ENCODE peak calls at places on chromosomes 7 and 10, in nine cellular contexts. One of them, this sample, is unnamed.

GRCh38 chr7:76257973-76258372 is 44.5 kb upstream of the HSPB1 start:
- DNase-seq in CD8-positive, alpha-beta memory T cell: no peak
- DNase-seq in stimulated activated CD8-positive, alpha-beta memory T cell treated with anti-CD3 and anti-CD28 coated beads, Interleukin-12 subunit alpha, Interleukin-12 subunit beta, amount 100 ng/mL, for 4 hours: no peak
- DNase-seq in LoVo: no peak
- DNase-seq in fibroblast of the conjunctiva: no peak
- DNase-seq in right cardiac atrium: no peak
- DNase-seq in naive B cell: no peak
- DNase-seq in NAMALWA: peak
- DNase-seq in activated gamma-delta T cell treated with Interleukin-2 at 50 U/mL for 16 hours: no peak
- DNase-seq in this sample: no peak

GRCh38 chr10:12355384-12355783 is 6.0 kb downstream of the CAMK1D start:
- DNase-seq in CD8-positive, alpha-beta memory T cell: no peak
- DNase-seq in stimulated activated CD8-positive, alpha-beta memory T cell treated with anti-CD3 and anti-CD28 coated beads, Interleukin-12 subunit alpha, Interleukin-12 subunit beta, amount 100 ng/mL, for 4 hours: no peak
- DNase-seq in LoVo: no peak
- DNase-seq in fibroblast of the conjunctiva: no peak
- DNase-seq in right cardiac atrium: no peak
- DNase-seq in naive B cell: no peak
- DNase-seq in NAMALWA: no peak
- DNase-seq in activated gamma-delta T cell treated with Interleukin-2 at 50 U/mL for 16 hours: no peak
- DNase-seq in this sample: no peak

GRCh38 chr10:18164093-18164492 is 23.9 kb downstream of the CACNB2 start:
- DNase-seq in CD8-positive, alpha-beta memory T cell: no peak
- DNase-seq in stimulated activated CD8-positive, alpha-beta memory T cell treated with anti-CD3 and anti-CD28 coated beads, Interleukin-12 subunit alpha, Interleukin-12 subunit beta, amount 100 ng/mL, for 4 hours: no peak
- DNase-seq in LoVo: no peak
- DNase-seq in fibroblast of the conjunctiva: peak
- DNase-seq in right cardiac atrium: no peak
- DNase-seq in naive B cell: no peak
- DNase-seq in NAMALWA: no peak
- DNase-seq in activated gamma-delta T cell treated with Interleukin-2 at 50 U/mL for 16 hours: no peak
- DNase-seq in this sample: no peak

GRCh38 chr10:46264737-46265368 is 21.9 kb upstream of the ANTXRL start:
- DNase-seq in CD8-positive, alpha-beta memory T cell: no peak
- DNase-seq in stimulated activated CD8-positive, alpha-beta memory T cell treated with anti-CD3 and anti-CD28 coated beads, Interleukin-12 subunit alpha, Interleukin-12 subunit beta, amount 100 ng/mL, for 4 hours: no peak
- DNase-seq in LoVo: no peak
- DNase-seq in fibroblast of the conjunctiva: no peak
- DNase-seq in right cardiac atrium: no peak
- DNase-seq in naive B cell: no peak
- DNase-seq in NAMALWA: no peak
- DNase-seq in activated gamma-delta T cell treated with Interleukin-2 at 50 U/mL for 16 hours: no peak
- DNase-seq in this sample: no peak

GRCh38 chr10:132610071-132610701 is 72.6 kb downstream of the INPP5A start:
- DNase-seq in CD8-positive, alpha-beta memory T cell: no peak
- DNase-seq in stimulated activated CD8-positive, alpha-beta memory T cell treated with anti-CD3 and anti-CD28 coated beads, Interleukin-12 subunit alpha, Interleukin-12 subunit beta, amount 100 ng/mL, for 4 hours: no peak
- DNase-seq in LoVo: no peak
- DNase-seq in fibroblast of the conjunctiva: no peak
- DNase-seq in right cardiac atrium: no peak
- DNase-seq in naive B cell: no peak
- DNase-seq in NAMALWA: no peak
- DNase-seq in activated gamma-delta T cell treated with Interleukin-2 at 50 U/mL for 16 hours: no peak
- DNase-seq in this sample: no peak

GRCh38 chr7:135160858-135161653 is 9.5 kb downstream of the CYREN start:
- DNase-seq in CD8-positive, alpha-beta memory T cell: no peak
- DNase-seq in stimulated activated CD8-positive, alpha-beta memory T cell treated with anti-CD3 and anti-CD28 coated beads, Interleukin-12 subunit alpha, Interleukin-12 subunit beta, amount 100 ng/mL, for 4 hours: no peak
- DNase-seq in LoVo: no peak
- DNase-seq in fibroblast of the conjunctiva: no peak
- DNase-seq in right cardiac atrium: no peak
- DNase-seq in naive B cell: peak
- DNase-seq in NAMALWA: peak
- DNase-seq in activated gamma-delta T cell treated with Interleukin-2 at 50 U/mL for 16 hours: no peak
- DNase-seq in this sample: no peak

GRCh38 chr7:150393325-150393724 is 14.2 kb downstream of the ZNF775 start:
- DNase-seq in CD8-positive, alpha-beta memory T cell: no peak
- DNase-seq in stimulated activated CD8-positive, alpha-beta memory T cell treated with anti-CD3 and anti-CD28 coated beads, Interleukin-12 subunit alpha, Interleukin-12 subunit beta, amount 100 ng/mL, for 4 hours: no peak
- DNase-seq in LoVo: no peak
- DNase-seq in fibroblast of the conjunctiva: no peak
- DNase-seq in right cardiac atrium: no peak
- DNase-seq in naive B cell: no peak
- DNase-seq in NAMALWA: no peak
- DNase-seq in activated gamma-delta T cell treated with Interleukin-2 at 50 U/mL for 16 hours: no peak
- DNase-seq in this sample: no peak

GRCh38 chr7:98613601-98614425 is 3.3 kb upstream of the NPTX2 start:
- DNase-seq in CD8-positive, alpha-beta memory T cell: no peak
- DNase-seq in stimulated activated CD8-positive, alpha-beta memory T cell treated with anti-CD3 and anti-CD28 coated beads, Interleukin-12 subunit alpha, Interleukin-12 subunit beta, amount 100 ng/mL, for 4 hours: no peak
- DNase-seq in LoVo: peak
- DNase-seq in fibroblast of the conjunctiva: no peak
- DNase-seq in right cardiac atrium: no peak
- DNase-seq in naive B cell: no peak
- DNase-seq in NAMALWA: peak
- DNase-seq in activated gamma-delta T cell treated with Interleukin-2 at 50 U/mL for 16 hours: no peak
- DNase-seq in this sample: no peak

GRCh38 chr10:129764011-129764900 is 199.8 kb downstream of the EBF3 start:
- DNase-seq in CD8-positive, alpha-beta memory T cell: no peak
- DNase-seq in stimulated activated CD8-positive, alpha-beta memory T cell treated with anti-CD3 and anti-CD28 coated beads, Interleukin-12 subunit alpha, Interleukin-12 subunit beta, amount 100 ng/mL, for 4 hours: no peak
- DNase-seq in LoVo: no peak
- DNase-seq in fibroblast of the conjunctiva: no peak
- DNase-seq in right cardiac atrium: no peak
- DNase-seq in naive B cell: no peak
- DNase-seq in NAMALWA: no peak
- DNase-seq in activated gamma-delta T cell treated with Interleukin-2 at 50 U/mL for 16 hours: no peak
- DNase-seq in this sample: no peak

GRCh38 chr10:5234106-5234877 is 37.7 kb downstream of the AKR1C4 start:
- DNase-seq in CD8-positive, alpha-beta memory T cell: no peak
- DNase-seq in stimulated activated CD8-positive, alpha-beta memory T cell treated with anti-CD3 and anti-CD28 coated beads, Interleukin-12 subunit alpha, Interleukin-12 subunit beta, amount 100 ng/mL, for 4 hours: no peak
- DNase-seq in LoVo: peak
- DNase-seq in fibroblast of the conjunctiva: peak
- DNase-seq in right cardiac atrium: no peak
- DNase-seq in naive B cell: no peak
- DNase-seq in NAMALWA: no peak
- DNase-seq in activated gamma-delta T cell treated with Interleukin-2 at 50 U/mL for 16 hours: no peak
- DNase-seq in this sample: no peak

GRCh38 chr10:86376852-86377796 is 10.5 kb upstream of the GRID1 start:
- DNase-seq in CD8-positive, alpha-beta memory T cell: peak
- DNase-seq in stimulated activated CD8-positive, alpha-beta memory T cell treated with anti-CD3 and anti-CD28 coated beads, Interleukin-12 subunit alpha, Interleukin-12 subunit beta, amount 100 ng/mL, for 4 hours: peak
- DNase-seq in LoVo: peak
- DNase-seq in fibroblast of the conjunctiva: peak
- DNase-seq in right cardiac atrium: peak
- DNase-seq in naive B cell: peak
- DNase-seq in NAMALWA: peak
- DNase-seq in activated gamma-delta T cell treated with Interleukin-2 at 50 U/mL for 16 hours: peak
- DNase-seq in this sample: peak

GRCh38 chr10:111479966-111480365 is 403.1 kb downstream of the ADRA2A start:
- DNase-seq in CD8-positive, alpha-beta memory T cell: no peak
- DNase-seq in stimulated activated CD8-positive, alpha-beta memory T cell treated with anti-CD3 and anti-CD28 coated beads, Interleukin-12 subunit alpha, Interleukin-12 subunit beta, amount 100 ng/mL, for 4 hours: no peak
- DNase-seq in LoVo: no peak
- DNase-seq in fibroblast of the conjunctiva: no peak
- DNase-seq in right cardiac atrium: no peak
- DNase-seq in naive B cell: no peak
- DNase-seq in NAMALWA: no peak
- DNase-seq in activated gamma-delta T cell treated with Interleukin-2 at 50 U/mL for 16 hours: no peak
- DNase-seq in this sample: no peak

GRCh38 chr10:122495406-122496340 is 34.3 kb downstream of the HTRA1 start:
- DNase-seq in CD8-positive, alpha-beta memory T cell: peak
- DNase-seq in stimulated activated CD8-positive, alpha-beta memory T cell treated with anti-CD3 and anti-CD28 coated beads, Interleukin-12 subunit alpha, Interleukin-12 subunit beta, amount 100 ng/mL, for 4 hours: no peak
- DNase-seq in LoVo: no peak
- DNase-seq in fibroblast of the conjunctiva: peak
- DNase-seq in right cardiac atrium: no peak
- DNase-seq in naive B cell: no peak
- DNase-seq in NAMALWA: no peak
- DNase-seq in activated gamma-delta T cell treated with Interleukin-2 at 50 U/mL for 16 hours: no peak
- DNase-seq in this sample: no peak

GRCh38 chr10:78685466-78686163 is 383.2 kb upstream of the ZMIZ1 start:
- DNase-seq in CD8-positive, alpha-beta memory T cell: no peak
- DNase-seq in stimulated activated CD8-positive, alpha-beta memory T cell treated with anti-CD3 and anti-CD28 coated beads, Interleukin-12 subunit alpha, Interleukin-12 subunit beta, amount 100 ng/mL, for 4 hours: no peak
- DNase-seq in LoVo: no peak
- DNase-seq in fibroblast of the conjunctiva: no peak
- DNase-seq in right cardiac atrium: no peak
- DNase-seq in naive B cell: no peak
- DNase-seq in NAMALWA: no peak
- DNase-seq in activated gamma-delta T cell treated with Interleukin-2 at 50 U/mL for 16 hours: no peak
- DNase-seq in this sample: no peak

GRCh38 chr10:110408203-110408871 is 89.4 kb upstream of the DUSP5 start:
- DNase-seq in CD8-positive, alpha-beta memory T cell: no peak
- DNase-seq in stimulated activated CD8-positive, alpha-beta memory T cell treated with anti-CD3 and anti-CD28 coated beads, Interleukin-12 subunit alpha, Interleukin-12 subunit beta, amount 100 ng/mL, for 4 hours: no peak
- DNase-seq in LoVo: peak
- DNase-seq in fibroblast of the conjunctiva: no peak
- DNase-seq in right cardiac atrium: no peak
- DNase-seq in naive B cell: no peak
- DNase-seq in NAMALWA: no peak
- DNase-seq in activated gamma-delta T cell treated with Interleukin-2 at 50 U/mL for 16 hours: no peak
- DNase-seq in this sample: no peak

GRCh38 chr10:44418637-44419036 is 33.7 kb upstream of the CXCL12 start:
- DNase-seq in CD8-positive, alpha-beta memory T cell: no peak
- DNase-seq in stimulated activated CD8-positive, alpha-beta memory T cell treated with anti-CD3 and anti-CD28 coated beads, Interleukin-12 subunit alpha, Interleukin-12 subunit beta, amount 100 ng/mL, for 4 hours: no peak
- DNase-seq in LoVo: no peak
- DNase-seq in fibroblast of the conjunctiva: no peak
- DNase-seq in right cardiac atrium: peak
- DNase-seq in naive B cell: no peak
- DNase-seq in NAMALWA: no peak
- DNase-seq in activated gamma-delta T cell treated with Interleukin-2 at 50 U/mL for 16 hours: no peak
- DNase-seq in this sample: no peak

GRCh38 chr7:87534072-87534471 is 58.6 kb upstream of the ABCB4 start:
- DNase-seq in CD8-positive, alpha-beta memory T cell: no peak
- DNase-seq in stimulated activated CD8-positive, alpha-beta memory T cell treated with anti-CD3 and anti-CD28 coated beads, Interleukin-12 subunit alpha, Interleukin-12 subunit beta, amount 100 ng/mL, for 4 hours: no peak
- DNase-seq in LoVo: no peak
- DNase-seq in fibroblast of the conjunctiva: no peak
- DNase-seq in right cardiac atrium: no peak
- DNase-seq in naive B cell: no peak
- DNase-seq in NAMALWA: no peak
- DNase-seq in activated gamma-delta T cell treated with Interleukin-2 at 50 U/mL for 16 hours: no peak
- DNase-seq in this sample: no peak

GRCh38 chr7:30931927-30932540 is 20.4 kb downstream of the AQP1 start:
- DNase-seq in CD8-positive, alpha-beta memory T cell: no peak
- DNase-seq in stimulated activated CD8-positive, alpha-beta memory T cell treated with anti-CD3 and anti-CD28 coated beads, Interleukin-12 subunit alpha, Interleukin-12 subunit beta, amount 100 ng/mL, for 4 hours: no peak
- DNase-seq in LoVo: no peak
- DNase-seq in fibroblast of the conjunctiva: no peak
- DNase-seq in right cardiac atrium: no peak
- DNase-seq in naive B cell: no peak
- DNase-seq in NAMALWA: no peak
- DNase-seq in activated gamma-delta T cell treated with Interleukin-2 at 50 U/mL for 16 hours: no peak
- DNase-seq in this sample: no peak

GRCh38 chr7:93890464-93891068 is at the start of gene TFPI2:
- DNase-seq in CD8-positive, alpha-beta memory T cell: no peak
- DNase-seq in stimulated activated CD8-positive, alpha-beta memory T cell treated with anti-CD3 and anti-CD28 coated beads, Interleukin-12 subunit alpha, Interleukin-12 subunit beta, amount 100 ng/mL, for 4 hours: no peak
- DNase-seq in LoVo: no peak
- DNase-seq in fibroblast of the conjunctiva: no peak
- DNase-seq in right cardiac atrium: peak
- DNase-seq in naive B cell: peak
- DNase-seq in NAMALWA: no peak
- DNase-seq in activated gamma-delta T cell treated with Interleukin-2 at 50 U/mL for 16 hours: no peak
- DNase-seq in this sample: no peak

GRCh38 chr7:55156919-55157318 is 138.1 kb downstream of the EGFR start:
- DNase-seq in CD8-positive, alpha-beta memory T cell: no peak
- DNase-seq in stimulated activated CD8-positive, alpha-beta memory T cell treated with anti-CD3 and anti-CD28 coated beads, Interleukin-12 subunit alpha, Interleukin-12 subunit beta, amount 100 ng/mL, for 4 hours: no peak
- DNase-seq in LoVo: no peak
- DNase-seq in fibroblast of the conjunctiva: no peak
- DNase-seq in right cardiac atrium: no peak
- DNase-seq in naive B cell: no peak
- DNase-seq in NAMALWA: no peak
- DNase-seq in activated gamma-delta T cell treated with Interleukin-2 at 50 U/mL for 16 hours: no peak
- DNase-seq in this sample: no peak

GRCh38 chr10:118020365-118020764 is 26.4 kb downstream of the RAB11FIP2 start:
- DNase-seq in CD8-positive, alpha-beta memory T cell: no peak
- DNase-seq in stimulated activated CD8-positive, alpha-beta memory T cell treated with anti-CD3 and anti-CD28 coated beads, Interleukin-12 subunit alpha, Interleukin-12 subunit beta, amount 100 ng/mL, for 4 hours: no peak
- DNase-seq in LoVo: no peak
- DNase-seq in fibroblast of the conjunctiva: no peak
- DNase-seq in right cardiac atrium: no peak
- DNase-seq in naive B cell: no peak
- DNase-seq in NAMALWA: no peak
- DNase-seq in activated gamma-delta T cell treated with Interleukin-2 at 50 U/mL for 16 hours: no peak
- DNase-seq in this sample: no peak

GRCh38 chr7:36746347-36746746 is 22.1 kb upstream of the AOAH start:
- DNase-seq in CD8-positive, alpha-beta memory T cell: no peak
- DNase-seq in stimulated activated CD8-positive, alpha-beta memory T cell treated with anti-CD3 and anti-CD28 coated beads, Interleukin-12 subunit alpha, Interleukin-12 subunit beta, amount 100 ng/mL, for 4 hours: no peak
- DNase-seq in LoVo: no peak
- DNase-seq in fibroblast of the conjunctiva: no peak
- DNase-seq in right cardiac atrium: peak
- DNase-seq in naive B cell: no peak
- DNase-seq in NAMALWA: no peak
- DNase-seq in activated gamma-delta T cell treated with Interleukin-2 at 50 U/mL for 16 hours: no peak
- DNase-seq in this sample: no peak

GRCh38 chr10:21501731-21502370 is 23.6 kb downstream of the SKIDA1 start:
- DNase-seq in CD8-positive, alpha-beta memory T cell: no peak
- DNase-seq in stimulated activated CD8-positive, alpha-beta memory T cell treated with anti-CD3 and anti-CD28 coated beads, Interleukin-12 subunit alpha, Interleukin-12 subunit beta, amount 100 ng/mL, for 4 hours: no peak
- DNase-seq in LoVo: no peak
- DNase-seq in fibroblast of the conjunctiva: no peak
- DNase-seq in right cardiac atrium: no peak
- DNase-seq in naive B cell: no peak
- DNase-seq in NAMALWA: no peak
- DNase-seq in activated gamma-delta T cell treated with Interleukin-2 at 50 U/mL for 16 hours: no peak
- DNase-seq in this sample: no peak

GRCh38 chr7:149474309-149475120 is 13.7 kb upstream of the ZNF777 start:
- DNase-seq in CD8-positive, alpha-beta memory T cell: no peak
- DNase-seq in stimulated activated CD8-positive, alpha-beta memory T cell treated with anti-CD3 and anti-CD28 coated beads, Interleukin-12 subunit alpha, Interleukin-12 subunit beta, amount 100 ng/mL, for 4 hours: no peak
- DNase-seq in LoVo: no peak
- DNase-seq in fibroblast of the conjunctiva: no peak
- DNase-seq in right cardiac atrium: peak
- DNase-seq in naive B cell: no peak
- DNase-seq in NAMALWA: no peak
- DNase-seq in activated gamma-delta T cell treated with Interleukin-2 at 50 U/mL for 16 hours: no peak
- DNase-seq in this sample: no peak

GRCh38 chr10:31507427-31507826 is 188.4 kb downstream of the ZEB1 start:
- DNase-seq in CD8-positive, alpha-beta memory T cell: no peak
- DNase-seq in stimulated activated CD8-positive, alpha-beta memory T cell treated with anti-CD3 and anti-CD28 coated beads, Interleukin-12 subunit alpha, Interleukin-12 subunit beta, amount 100 ng/mL, for 4 hours: no peak
- DNase-seq in LoVo: no peak
- DNase-seq in fibroblast of the conjunctiva: no peak
- DNase-seq in right cardiac atrium: no peak
- DNase-seq in naive B cell: no peak
- DNase-seq in NAMALWA: no peak
- DNase-seq in activated gamma-delta T cell treated with Interleukin-2 at 50 U/mL for 16 hours: no peak
- DNase-seq in this sample: no peak

GRCh38 chr7:30906520-30907240 is 5.0 kb upstream of the AQP1 start:
- DNase-seq in CD8-positive, alpha-beta memory T cell: no peak
- DNase-seq in stimulated activated CD8-positive, alpha-beta memory T cell treated with anti-CD3 and anti-CD28 coated beads, Interleukin-12 subunit alpha, Interleukin-12 subunit beta, amount 100 ng/mL, for 4 hours: no peak
- DNase-seq in LoVo: no peak
- DNase-seq in fibroblast of the conjunctiva: no peak
- DNase-seq in right cardiac atrium: peak
- DNase-seq in naive B cell: no peak
- DNase-seq in NAMALWA: no peak
- DNase-seq in activated gamma-delta T cell treated with Interleukin-2 at 50 U/mL for 16 hours: no peak
- DNase-seq in this sample: no peak

GRCh38 chr7:141701489-141702046 is 398 bp downstream of the DENND11 start:
- DNase-seq in CD8-positive, alpha-beta memory T cell: peak
- DNase-seq in stimulated activated CD8-positive, alpha-beta memory T cell treated with anti-CD3 and anti-CD28 coated beads, Interleukin-12 subunit alpha, Interleukin-12 subunit beta, amount 100 ng/mL, for 4 hours: peak
- DNase-seq in LoVo: peak
- DNase-seq in fibroblast of the conjunctiva: no peak
- DNase-seq in right cardiac atrium: peak
- DNase-seq in naive B cell: peak
- DNase-seq in NAMALWA: peak
- DNase-seq in activated gamma-delta T cell treated with Interleukin-2 at 50 U/mL for 16 hours: peak
- DNase-seq in this sample: no peak

GRCh38 chr10:123936426-123936825 is 44.8 kb upstream of the CPXM2 start:
- DNase-seq in CD8-positive, alpha-beta memory T cell: no peak
- DNase-seq in stimulated activated CD8-positive, alpha-beta memory T cell treated with anti-CD3 and anti-CD28 coated beads, Interleukin-12 subunit alpha, Interleukin-12 subunit beta, amount 100 ng/mL, for 4 hours: no peak
- DNase-seq in LoVo: no peak
- DNase-seq in fibroblast of the conjunctiva: no peak
- DNase-seq in right cardiac atrium: no peak
- DNase-seq in naive B cell: no peak
- DNase-seq in NAMALWA: no peak
- DNase-seq in activated gamma-delta T cell treated with Interleukin-2 at 50 U/mL for 16 hours: no peak
- DNase-seq in this sample: no peak

GRCh38 chr10:14779053-14779649 is 4.5 kb upstream of the FAM107B start:
- DNase-seq in CD8-positive, alpha-beta memory T cell: no peak
- DNase-seq in stimulated activated CD8-positive, alpha-beta memory T cell treated with anti-CD3 and anti-CD28 coated beads, Interleukin-12 subunit alpha, Interleukin-12 subunit beta, amount 100 ng/mL, for 4 hours: no peak
- DNase-seq in LoVo: peak
- DNase-seq in fibroblast of the conjunctiva: peak
- DNase-seq in right cardiac atrium: no peak
- DNase-seq in naive B cell: no peak
- DNase-seq in NAMALWA: no peak
- DNase-seq in activated gamma-delta T cell treated with Interleukin-2 at 50 U/mL for 16 hours: no peak
- DNase-seq in this sample: no peak

GRCh38 chr10:108348215-108348614 is 1183.7 kb upstream of the SORCS1 start:
- DNase-seq in CD8-positive, alpha-beta memory T cell: no peak
- DNase-seq in stimulated activated CD8-positive, alpha-beta memory T cell treated with anti-CD3 and anti-CD28 coated beads, Interleukin-12 subunit alpha, Interleukin-12 subunit beta, amount 100 ng/mL, for 4 hours: no peak
- DNase-seq in LoVo: no peak
- DNase-seq in fibroblast of the conjunctiva: no peak
- DNase-seq in right cardiac atrium: no peak
- DNase-seq in naive B cell: no peak
- DNase-seq in NAMALWA: no peak
- DNase-seq in activated gamma-delta T cell treated with Interleukin-2 at 50 U/mL for 16 hours: no peak
- DNase-seq in this sample: no peak

GRCh38 chr7:148782757-148783456 is 84.2 kb downstream of the CUL1 start:
- DNase-seq in CD8-positive, alpha-beta memory T cell: no peak
- DNase-seq in stimulated activated CD8-positive, alpha-beta memory T cell treated with anti-CD3 and anti-CD28 coated beads, Interleukin-12 subunit alpha, Interleukin-12 subunit beta, amount 100 ng/mL, for 4 hours: no peak
- DNase-seq in LoVo: no peak
- DNase-seq in fibroblast of the conjunctiva: no peak
- DNase-seq in right cardiac atrium: no peak
- DNase-seq in naive B cell: no peak
- DNase-seq in NAMALWA: no peak
- DNase-seq in activated gamma-delta T cell treated with Interleukin-2 at 50 U/mL for 16 hours: no peak
- DNase-seq in this sample: no peak